ENCODE peak calls at places on chromosome 18, in five cellular contexts. Z is skeletal muscle cell; S is RKO; P is B cell; C is stimulated activated CD4-positive, alpha-beta T cell treated with anti-CD3 and anti-CD28 coated beads, TNF-alpha, amount 100 ng/mL, for 48 hours. X is an unnamed sample.

GRCh38 chr18:13035249-13035914 is 44.2 kb downstream of the CEP192 start:
- DNase-seq in P (no peak), Z (no peak), C (no peak), S (no peak), X (no peak)

GRCh38 chr18:23453657-23454011 is 547 bp downstream of the RIOK3 start:
- DNase-seq in P (no peak), C (no peak), Z (no peak), S (peak), X (peak)

GRCh38 chr18:23237524-23238151 is 102.4 kb downstream of the CABLES1 start:
- DNase-seq in P (peak), Z (no peak), C (peak), S (no peak), X (no peak)

GRCh38 chr18:78113445-78113844 is 863.8 kb downstream of the GALR1 start:
- DNase-seq in Z (no peak), P (no peak), S (no peak), C (no peak), X (no peak)

GRCh38 chr18:8212893-8213805 is 396.1 kb upstream of the RAB12 start:
- DNase-seq in C (no peak), P (no peak), S (no peak), Z (peak), X (peak)

GRCh38 chr18:60019463-60019840 is 119.7 kb downstream of the PMAIP1 start:
- DNase-seq in Z (no peak), P (no peak), S (no peak), C (no peak), X (peak)

GRCh38 chr18:35334821-35335220 is 9.4 kb downstream of the ZNF24 start:
- DNase-seq in Z (no peak), S (no peak), C (no peak), P (no peak), X (peak)

GRCh38 chr18:46320297-46320696 is 216.1 kb downstream of the HAUS1 start:
- DNase-seq in P (no peak), S (no peak), C (no peak), Z (no peak), X (no peak)

GRCh38 chr18:3593381-3593903 is 143.5 kb downstream of the TGIF1 start:
- DNase-seq in S (peak), Z (peak), C (no peak), P (no peak), X (peak)

GRCh38 chr18:11994346-11994707 is 13.0 kb downstream of the IMPA2 start:
- DNase-seq in Z (peak), C (no peak), S (no peak), P (no peak), X (peak)

GRCh38 chr18:59268722-59269562 is 4.3 kb downstream of the RAX start:
- DNase-seq in S (no peak), C (peak), Z (no peak), P (peak), X (no peak)

GRCh38 chr18:10015288-10015701 is 101.5 kb downstream of the VAPA start:
- DNase-seq in Z (no peak), S (no peak), C (no peak), P (no peak), X (no peak)

GRCh38 chr18:9762561-9762960 is 54.5 kb downstream of the RAB31 start:
- DNase-seq in C (no peak), S (no peak), Z (no peak), P (no peak), X (no peak)

GRCh38 chr18:27713727-27714080 is 463.2 kb downstream of the CDH2 start:
- DNase-seq in S (no peak), C (no peak), P (no peak), Z (peak), X (peak)

GRCh38 chr18:11852048-11852341 is 782 bp downstream of the CHMP1B start:
- DNase-seq in Z (no peak), P (no peak), S (no peak), C (no peak), X (no peak)

GRCh38 chr18:26813043-26813442 is 52.5 kb downstream of the AQP4 start:
- DNase-seq in S (peak), C (no peak), Z (no peak), P (no peak), X (no peak)

X was measured in AG09309.